ENCODE peak calls at places on chromosomes 4 and X, in nine cellular contexts. L is activated T-cell treated with anti-CD3 and anti-CD28 coated beads for 24 hours; D is sigmoid colon; K is body of pancreas; X is cardiac fibroblast; I is fibroblast of the conjunctiva; E is activated CD4-positive, alpha-beta T cell treated with anti-CD3 and anti-CD28 coated beads, Interleukin-2, amount 10 ng/mL, durations not matched to agents 7 days and 5 days; U is AG08396; O is right cardiac atrium. B is an unnamed sample.

GRCh38 chrX:110286126-110286525 is 31.8 kb downstream of the AMMECR1 start:
- DNase-seq in L (no peak), D (peak; percentile 65), K (peak; percentile 1), X (peak; percentile 91), I (peak; percentile 68), E (no peak), U (peak; percentile 30), O (no peak), B (no peak)

GRCh38 chr4:117793786-117794369 is 240.4 kb upstream of the NDST3 start:
- DNase-seq in L (no peak), D (no peak), K (no peak), X (no peak), I (no peak), E (no peak), U (no peak), O (no peak), B (no peak)

GRCh38 chr4:75289843-75290616 is 224.2 kb downstream of the RCHY1 start:
- DNase-seq in L (no peak), D (no peak), K (peak; percentile 5), X (peak; percentile 44), I (no peak), E (no peak), U (peak; percentile 29), O (no peak), B (no peak)

GRCh38 chrX:65924938-65925507 is 114.9 kb downstream of the VSIG4 start:
- DNase-seq in L (no peak), D (no peak), K (no peak), X (no peak), I (no peak), E (no peak), U (no peak), O (no peak), B (no peak)

GRCh38 chr4:184400375-184400870 is 73.9 kb downstream of the IRF2 start:
- DNase-seq in L (no peak), D (no peak), K (peak; percentile 30), X (peak; percentile 99), I (peak; percentile 87), E (no peak), U (peak; percentile 45), O (no peak), B (no peak)

GRCh38 chr4:104465201-104465600 is 29.5 kb downstream of the CXXC4 start:
- DNase-seq in L (no peak), D (no peak), K (no peak), X (peak; percentile 2), I (no peak), E (no peak), U (no peak), O (no peak), B (no peak)

GRCh38 chrX:7904557-7904956 is 22.7 kb downstream of the PNPLA4 start:
- DNase-seq in L (no peak), D (no peak), K (no peak), X (peak; percentile 0), I (no peak), E (no peak), U (no peak), O (no peak), B (no peak)

GRCh38 chr4:159227378-159227777 is 124.5 kb downstream of the RAPGEF2 start:
- DNase-seq in L (no peak), D (no peak), K (no peak), X (peak; percentile 27), I (no peak), E (no peak), U (no peak), O (no peak), B (no peak)

GRCh38 chr4:78938868-78939666 is at the start of gene PAQR3:
- DNase-seq in L (peak; percentile 80), D (peak; percentile 92), K (peak; percentile 84), X (peak; percentile 75), I (peak; percentile 55), E (peak; percentile 85), U (peak; percentile 97), O (peak; percentile 88), B (peak; percentile 87)

GRCh38 chrX:130176354-130176776 is 4.6 kb downstream of the RAB33A start:
- DNase-seq in L (no peak), D (no peak), K (no peak), X (no peak), I (no peak), E (no peak), U (no peak), O (no peak), B (no peak)

GRCh38 chr4:147707892-147708672 is 23.8 kb upstream of the ARHGAP10 start:
- DNase-seq in L (peak; percentile 30), D (peak; percentile 70), K (peak; percentile 69), X (peak; percentile 69), I (peak; percentile 32), E (peak; percentile 59), U (no peak), O (peak; percentile 28), B (peak; percentile 43)

GRCh38 chr4:159206427-159206871 is 103.6 kb downstream of the RAPGEF2 start:
- DNase-seq in L (peak; percentile 43), D (no peak), K (no peak), X (peak; percentile 56), I (no peak), E (peak; percentile 45), U (peak; percentile 9), O (no peak), B (no peak)

GRCh38 chrX:33198561-33199279 is 12.6 kb downstream of the DMD start:
- DNase-seq in L (no peak), D (no peak), K (no peak), X (no peak), I (no peak), E (no peak), U (no peak), O (no peak), B (no peak)

GRCh38 chr4:98627477-98627876 is 30.9 kb downstream of the TSPAN5 start:
- DNase-seq in L (no peak), D (no peak), K (no peak), X (peak; percentile 29), I (no peak), E (no peak), U (no peak), O (no peak), B (no peak)

GRCh38 chrX:12197030-12197429 is 58.8 kb downstream of the FRMPD4 start:
- DNase-seq in L (no peak), D (no peak), K (no peak), X (no peak), I (no peak), E (no peak), U (no peak), O (no peak), B (no peak)

GRCh38 chr4:87669373-87669772 is 19.3 kb downstream of the DMP1 start:
- DNase-seq in L (no peak), D (no peak), K (no peak), X (no peak), I (no peak), E (no peak), U (no peak), O (no peak), B (no peak)

GRCh38 chrX:17944833-17945497 is 83.9 kb upstream of the RAI2 start:
- DNase-seq in L (peak; percentile 4), D (no peak), K (no peak), X (peak; percentile 3), I (no peak), E (peak; percentile 22), U (no peak), O (no peak), B (no peak)

GRCh38 chr4:10032625-10033024 is 11.3 kb upstream of the SLC2A9 start:
- DNase-seq in L (no peak), D (no peak), K (peak; percentile 60), X (peak; percentile 93), I (no peak), E (no peak), U (no peak), O (no peak), B (no peak)

GRCh38 chrX:130091976-130092522 is 18.2 kb downstream of the ELF4 start:
- DNase-seq in L (peak; percentile 67), D (no peak), K (no peak), X (no peak), I (no peak), E (peak; percentile 92), U (no peak), O (no peak), B (peak; percentile 64)

GRCh38 chr4:5052424-5052702 is 1.1 kb downstream of the STK32B start:
- DNase-seq in L (no peak), D (no peak), K (no peak), X (no peak), I (no peak), E (no peak), U (no peak), O (no peak), B (no peak)

GRCh38 chr4:186942745-186943606 is 219.3 kb upstream of the FAT1 start:
- DNase-seq in L (no peak), D (peak; percentile 73), K (peak; percentile 42), X (peak; percentile 31), I (no peak), E (no peak), U (peak; percentile 14), O (peak; percentile 21), B (no peak)

GRCh38 chr4:103067841-103068547 is 8.6 kb downstream of the SLC9B2 start:
- DNase-seq in L (no peak), D (no peak), K (no peak), X (peak; percentile 59), I (no peak), E (no peak), U (no peak), O (no peak), B (no peak)

GRCh38 chr4:181193162-181193930 is 1049.9 kb upstream of the TENM3 start:
- DNase-seq in L (no peak), D (no peak), K (no peak), X (no peak), I (no peak), E (no peak), U (no peak), O (no peak), B (no peak)

GRCh38 chrX:105876658-105877057 is 54.3 kb downstream of the NRK start:
- DNase-seq in L (no peak), D (no peak), K (no peak), X (peak; percentile 3), I (no peak), E (no peak), U (no peak), O (no peak), B (no peak)

GRCh38 chrX:850471-850916 is 219.9 kb downstream of the SHOX start:
- DNase-seq in L (no peak), D (no peak), K (no peak), X (no peak), I (no peak), E (no peak), U (no peak), O (no peak), B (no peak)

GRCh38 chr4:9987749-9988346 is 33.4 kb downstream of the SLC2A9 start:
- DNase-seq in L (no peak), D (no peak), K (no peak), X (no peak), I (no peak), E (no peak), U (no peak), O (no peak), B (no peak)

GRCh38 chr4:76897522-76898384 is at the start of gene SOWAHB:
- DNase-seq in L (no peak), D (no peak), K (peak; percentile 95), X (no peak), I (no peak), E (peak; percentile 22), U (peak; percentile 28), O (no peak), B (peak; percentile 86)

GRCh38 chrX:109485470-109486340 is 3.8 kb upstream of the GUCY2F start:
- DNase-seq in L (peak; percentile 34), D (peak; percentile 75), K (peak; percentile 64), X (peak; percentile 77), I (peak; percentile 57), E (peak; percentile 64), U (peak; percentile 64), O (peak; percentile 30), B (peak; percentile 56)

GRCh38 chr4:158860856-158861255 is 92.0 kb downstream of the FNIP2 start:
- DNase-seq in L (no peak), D (no peak), K (no peak), X (no peak), I (no peak), E (no peak), U (no peak), O (no peak), B (no peak)

B was measured in lung.